ENCODE peak calls at places on chromosomes 6 and 20, in five cellular contexts. X is naive thymus-derived CD4-positive, alpha-beta T cell; J is PC-3; D is neuronal stem cell; M is CD8-positive, alpha-beta T cell. Z is an unnamed sample. For H3K27me3 and H3K36me3, the result is how much of the 10 kb centered on the place peaks cover.

GRCh38 chr20:32493356-32493755 is 91.8 kb downstream of the NOL4L start:
- DNase-seq in X (no peak), J (no peak), D (no peak), M (no peak), Z (no peak)

GRCh38 chr6:105191351-105191750 is 11.5 kb upstream of the POPDC3 start:
- DNase-seq in X (no peak), J (no peak), D (no peak), M (no peak), Z (no peak)

GRCh38 chr6:125444234-125444949 is 142.6 kb upstream of the HDDC2 start:
- DNase-seq in X (no peak), J (no peak), D (no peak), M (no peak), Z (no peak)

GRCh38 chr20:8094415-8094818 is 37.6 kb upstream of the PLCB1 start:
- DNase-seq in X (no peak), J (peak), D (no peak), M (no peak), Z (peak)

GRCh38 chr20:34030453-34030852 is 36.7 kb downstream of the RALY start:
- DNase-seq in X (no peak), J (no peak), D (no peak), M (no peak), Z (no peak)

GRCh38 chr6:11231564-11232176 is 798 bp downstream of the NEDD9 start:
- DNase-seq in X (no peak), J (peak), D (no peak), M (no peak), Z (no peak)

GRCh38 chr20:25364180-25364788 is 26.4 kb downstream of the ABHD12 start:
- DNase-seq in X (no peak), J (peak), D (no peak), M (no peak), Z (no peak)

GRCh38 chr6:85323435-85324040 is 126.3 kb upstream of the NT5E start:
- DNase-seq in X (peak), J (peak), D (peak), M (peak), Z (peak)

GRCh38 chr6:113674075-113674474 is 183.1 kb upstream of the MARCKS start:
- DNase-seq in X (no peak), J (no peak), D (no peak), M (no peak), Z (no peak)

GRCh38 chr6:10529231-10529801 is 8.2 kb downstream of the GCNT2 start:
- DNase-seq in X (no peak), J (peak), D (no peak), M (no peak), Z (peak)

GRCh38 chr6:85360794-85361642 is 88.9 kb upstream of the NT5E start:
- DNase-seq in X (no peak), J (peak), D (no peak), M (no peak), Z (peak)

GRCh38 chr6:14456941-14457340 is 339.4 kb downstream of the CD83 start:
- DNase-seq in X (no peak), J (peak), D (no peak), M (no peak), Z (no peak)

GRCh38 chr6:20747996-20748395 is 213.7 kb downstream of the CDKAL1 start:
- DNase-seq in X (no peak), J (no peak), D (no peak), M (no peak), Z (no peak)

GRCh38 chr6:116971959-116972358 is 94.9 kb downstream of the RFX6 start:
- DNase-seq in X (no peak), J (peak), D (peak), M (no peak), Z (no peak)

GRCh38 chr6:154222716-154223115 is 133.9 kb downstream of the IPCEF1 start:
- DNase-seq in X (no peak), J (no peak), D (no peak), M (no peak), Z (no peak)

DNA sequence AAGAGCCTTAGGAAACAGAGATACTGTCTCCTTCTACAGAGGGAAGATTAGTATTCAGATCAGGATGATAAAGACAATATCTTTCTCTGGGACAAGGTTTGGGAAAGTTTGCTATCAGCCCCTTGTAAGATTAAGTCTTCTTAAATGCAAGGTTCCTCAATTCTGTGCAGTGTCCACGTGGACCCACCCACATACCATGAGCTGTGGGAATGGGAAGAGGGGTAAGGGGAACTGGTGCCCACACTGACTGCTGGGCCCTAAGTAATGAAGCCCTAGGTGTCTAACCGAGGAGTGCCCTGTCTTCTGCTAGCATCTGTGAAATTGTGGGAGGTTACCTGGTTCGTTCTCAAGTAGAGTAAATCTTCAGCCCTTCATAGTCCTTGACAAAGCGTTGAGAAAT is 5.8 kb upstream of the SSTR4 start:
- DNase-seq in X (no peak), J (no peak), D (no peak), M (no peak), Z (no peak)
- H3K27me3 ChIP-seq in X (under half), J (under half), D (under half), M (under half), Z (under half)

GRCh38 chr6:16146527-16146955 is 17.7 kb downstream of the MYLIP start:
- DNase-seq in X (no peak), J (no peak), D (no peak), M (no peak), Z (no peak)
- H3K36me3 ChIP-seq in X (under half), J (under half), D (under half), M (half or more), Z (under half)

DNA sequence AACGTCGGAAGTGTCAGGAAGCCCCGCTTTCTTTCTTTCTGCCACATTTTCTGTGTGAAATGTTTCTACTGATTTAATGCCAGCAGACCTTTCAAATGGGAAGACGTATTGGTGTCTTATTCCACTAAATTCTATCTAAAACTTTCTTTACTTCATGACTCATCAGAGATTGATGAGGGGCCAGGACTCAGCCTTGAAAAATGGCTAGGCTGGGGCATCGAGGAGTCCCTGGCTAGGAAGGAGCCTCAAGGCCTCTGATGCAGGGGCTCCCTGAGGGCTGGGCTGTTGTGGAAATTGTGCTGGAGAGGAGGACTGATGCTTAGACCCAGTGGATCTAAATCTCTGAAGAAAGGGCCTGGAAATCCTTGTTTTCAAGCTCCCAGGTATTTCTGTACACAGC is 192.8 kb upstream of the PDE10A start:
- DNase-seq in X (no peak), J (no peak), D (no peak), M (no peak), Z (no peak)
- H3K27me3 ChIP-seq in X (under half), J (under half), D (under half), M (under half), Z (under half)

DNA sequence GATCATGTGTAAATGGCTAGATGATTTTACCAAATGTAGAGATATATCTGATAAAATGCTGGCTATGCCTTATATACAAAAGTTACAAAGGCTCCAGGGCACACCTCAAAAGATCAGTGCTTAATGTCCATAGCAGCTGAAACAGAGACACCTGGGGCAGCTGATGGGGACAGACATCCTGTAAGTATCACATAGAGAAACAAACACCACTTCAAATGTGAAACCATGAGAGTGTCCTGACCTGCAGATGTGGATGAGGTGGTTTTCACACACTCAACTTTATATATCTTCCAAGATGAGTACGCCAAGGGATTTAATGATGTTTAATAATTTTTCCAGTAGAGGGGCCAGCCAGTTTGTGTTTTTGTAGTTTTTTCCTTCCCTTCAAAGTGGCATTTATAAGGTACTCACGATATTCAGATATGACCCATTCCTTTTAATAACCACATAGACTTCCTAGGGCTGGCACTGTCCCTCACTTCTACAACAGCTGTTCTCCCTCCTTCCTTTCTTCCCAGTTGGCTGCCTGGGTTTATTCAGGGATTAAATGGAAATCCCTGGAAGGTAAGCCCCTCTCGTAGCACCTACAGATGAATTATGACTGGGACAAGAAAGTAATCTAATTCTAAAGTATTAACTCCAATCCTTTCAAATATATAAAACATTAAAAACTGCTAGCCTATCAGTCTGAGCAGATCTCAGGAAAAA is 50.3 kb upstream of the MCM9 start:
- DNase-seq in X (no peak), J (no peak), D (no peak), M (no peak), Z (no peak)
- H3K36me3 ChIP-seq in X (under half), J (under half), D (under half), M (under half), Z (under half)

DNA sequence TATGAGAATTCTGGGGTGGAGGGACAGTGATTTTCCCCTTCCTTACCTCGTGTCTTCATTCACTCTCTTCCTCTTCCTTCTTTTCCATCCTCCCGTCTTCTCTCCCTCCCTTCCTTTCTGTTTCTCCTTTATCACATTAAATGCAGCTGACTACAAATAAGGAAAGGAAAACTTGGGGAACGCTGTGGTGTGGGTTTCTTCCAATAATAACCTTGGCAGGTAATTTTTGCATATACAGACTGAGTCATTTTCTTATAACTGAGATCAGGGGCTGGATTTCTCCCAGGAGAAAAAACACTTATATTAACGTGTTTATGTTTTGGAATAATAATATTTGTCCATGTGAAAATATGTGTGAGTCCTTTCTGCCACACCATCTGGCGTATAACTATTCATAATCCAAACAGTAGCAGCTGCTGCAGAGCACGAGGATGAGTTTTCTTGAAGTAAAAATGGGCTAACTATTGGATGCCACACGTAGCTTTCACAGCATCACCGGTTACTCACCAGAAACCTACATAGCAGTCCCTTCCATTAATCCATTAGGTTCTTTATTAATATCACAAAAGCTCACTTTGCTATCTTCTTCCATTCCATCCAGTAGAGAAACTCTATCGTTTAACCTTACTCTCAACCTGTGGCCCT is 139.2 kb upstream of the SASH1 start:
- DNase-seq in X (no peak), J (no peak), D (no peak), M (no peak), Z (peak)
- H3K27me3 ChIP-seq in X (under half), J (under half), D (under half), M (under half), Z (under half)

DNA sequence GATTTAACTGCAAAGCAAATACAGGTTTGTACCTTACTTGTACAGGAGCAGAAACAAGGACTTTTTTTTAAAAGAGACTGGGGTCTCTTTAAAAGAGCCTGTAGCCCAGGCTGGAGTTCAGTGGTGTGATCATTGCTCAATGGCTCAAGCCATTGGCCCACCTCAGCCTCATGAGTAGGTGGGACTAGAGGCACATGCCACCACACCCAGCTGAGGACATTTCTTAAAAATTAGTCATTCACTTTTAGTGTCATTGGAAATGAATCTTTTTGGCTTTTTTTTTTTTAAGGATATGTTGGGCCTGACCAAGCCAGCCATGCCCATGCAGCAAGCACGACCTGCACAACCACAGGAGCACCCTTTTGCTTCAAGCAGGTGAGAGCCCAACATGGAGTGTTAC is 16.9 kb downstream of the SEC23B start:
- DNase-seq in X (no peak), J (peak), D (no peak), M (no peak), Z (peak)
- H3K36me3 ChIP-seq in X (under half), J (under half), D (half or more), M (under half), Z (under half)